ENCODE peak calls at places on chromosomes 7 and 10, in four cellular contexts. One of them, this sample, is unnamed.

GRCh38 chr10:101645659-101646058 is 49.3 kb downstream of the FBXW4 start:
- DNase-seq in BJ: no peak
- DNase-seq in endothelial cell of umbilical vein: no peak
- DNase-seq in stomach: no peak
- DNase-seq in this sample: no peak

GRCh38 chr7:35646289-35647033 is 48.5 kb downstream of the HERPUD2 start:
- DNase-seq in BJ: no peak
- DNase-seq in endothelial cell of umbilical vein: peak; percentile 34
- DNase-seq in stomach: no peak
- DNase-seq in this sample: no peak

GRCh38 chr7:47611045-47611511 is 29.2 kb upstream of the TNS3 start:
- DNase-seq in stomach: peak; percentile 82
- DNase-seq in endothelial cell of umbilical vein: no peak
- DNase-seq in BJ: no peak
- DNase-seq in this sample: no peak

GRCh38 chr10:77970869-77971803 is 44.6 kb upstream of the DLG5 start:
- DNase-seq in endothelial cell of umbilical vein: peak; percentile 66
- DNase-seq in stomach: peak; percentile 74
- DNase-seq in BJ: peak; percentile 93
- DNase-seq in this sample: no peak

GRCh38 chr10:63929826-63930467 is 408.7 kb downstream of the REEP3 start:
- DNase-seq in endothelial cell of umbilical vein: no peak
- DNase-seq in stomach: no peak
- DNase-seq in BJ: no peak
- DNase-seq in this sample: peak; percentile 7

GRCh38 chr10:78472542-78472890 is 438.9 kb downstream of the RPS24 start:
- DNase-seq in stomach: no peak
- DNase-seq in endothelial cell of umbilical vein: no peak
- DNase-seq in BJ: no peak
- DNase-seq in this sample: no peak

GRCh38 chr10:114400091-114400490 is 4.2 kb downstream of the AFAP1L2 start:
- DNase-seq in BJ: no peak
- DNase-seq in stomach: no peak
- DNase-seq in endothelial cell of umbilical vein: no peak
- DNase-seq in this sample: no peak

GRCh38 chr10:69552268-69552667 is 21.0 kb downstream of the NEUROG3 start:
- DNase-seq in stomach: no peak
- DNase-seq in BJ: no peak
- DNase-seq in endothelial cell of umbilical vein: no peak
- DNase-seq in this sample: no peak

GRCh38 chr10:11472158-11472753 is 139.2 kb downstream of the USP6NL start:
- DNase-seq in endothelial cell of umbilical vein: peak; percentile 40
- DNase-seq in stomach: peak; percentile 65
- DNase-seq in BJ: no peak
- DNase-seq in this sample: peak; percentile 74

GRCh38 chr7:74049997-74050798 is 22.2 kb downstream of the ELN start:
- DNase-seq in endothelial cell of umbilical vein: no peak
- DNase-seq in BJ: no peak
- DNase-seq in stomach: no peak
- DNase-seq in this sample: no peak

GRCh38 chr7:101882595-101883564 is 65.5 kb downstream of the CUX1 start:
- DNase-seq in BJ: peak; percentile 99
- DNase-seq in stomach: peak; percentile 88
- DNase-seq in endothelial cell of umbilical vein: peak; percentile 98
- DNase-seq in this sample: peak; percentile 74

GRCh38 chr7:27917774-27918314 is 177.9 kb downstream of the TAX1BP1 start:
- DNase-seq in stomach: no peak
- DNase-seq in BJ: no peak
- DNase-seq in endothelial cell of umbilical vein: peak; percentile 74
- DNase-seq in this sample: no peak

GRCh38 chr10:5944389-5945202 is 32.7 kb downstream of the IL15RA start:
- DNase-seq in BJ: peak; percentile 100
- DNase-seq in endothelial cell of umbilical vein: peak; percentile 99
- DNase-seq in stomach: peak; percentile 91
- DNase-seq in this sample: peak; percentile 69

GRCh38 chr7:156178857-156179256 is 366.6 kb upstream of the SHH start:
- DNase-seq in BJ: no peak
- DNase-seq in stomach: no peak
- DNase-seq in endothelial cell of umbilical vein: no peak
- DNase-seq in this sample: no peak

GRCh38 chr10:46057038-46057437 is 11.0 kb upstream of the MSMB start:
- DNase-seq in BJ: no peak
- DNase-seq in endothelial cell of umbilical vein: no peak
- DNase-seq in stomach: no peak
- DNase-seq in this sample: no peak

GRCh38 chr10:77692782-77693181 is 55.2 kb upstream of the KCNMA1 start:
- DNase-seq in endothelial cell of umbilical vein: no peak
- DNase-seq in BJ: no peak
- DNase-seq in stomach: no peak
- DNase-seq in this sample: no peak

GRCh38 chr7:21507627-21508343 is 35.1 kb upstream of the DNAH11 start:
- DNase-seq in endothelial cell of umbilical vein: peak; percentile 52
- DNase-seq in BJ: no peak
- DNase-seq in stomach: peak; percentile 51
- DNase-seq in this sample: peak; percentile 80

GRCh38 chr10:21668831-21669230 is 134.8 kb downstream of the MLLT10 start:
- DNase-seq in stomach: no peak
- DNase-seq in BJ: peak; percentile 15
- DNase-seq in endothelial cell of umbilical vein: no peak
- DNase-seq in this sample: no peak

GRCh38 chr10:64635906-64636305 is 1114.7 kb downstream of the REEP3 start:
- DNase-seq in BJ: no peak
- DNase-seq in endothelial cell of umbilical vein: no peak
- DNase-seq in stomach: no peak
- DNase-seq in this sample: no peak

GRCh38 chr10:68367121-68367520 is 34.4 kb upstream of the PBLD start:
- DNase-seq in stomach: no peak
- DNase-seq in BJ: no peak
- DNase-seq in endothelial cell of umbilical vein: no peak
- DNase-seq in this sample: no peak

GRCh38 chr10:69316313-69317059 is 38.2 kb downstream of the HK1 start:
- DNase-seq in endothelial cell of umbilical vein: peak; percentile 68
- DNase-seq in stomach: no peak
- DNase-seq in BJ: no peak
- DNase-seq in this sample: peak; percentile 18

GRCh38 chr7:134067164-134067563 is 60.0 kb upstream of the LRGUK start:
- DNase-seq in stomach: no peak
- DNase-seq in BJ: no peak
- DNase-seq in endothelial cell of umbilical vein: no peak
- DNase-seq in this sample: no peak

GRCh38 chr7:2635810-2636701 is 4.3 kb downstream of the TTYH3 start:
- DNase-seq in endothelial cell of umbilical vein: no peak
- DNase-seq in BJ: no peak
- DNase-seq in stomach: no peak
- DNase-seq in this sample: no peak

GRCh38 chr7:66950763-66951162 is 29.7 kb downstream of the TMEM248 start:
- DNase-seq in endothelial cell of umbilical vein: peak; percentile 7
- DNase-seq in stomach: no peak
- DNase-seq in BJ: no peak
- DNase-seq in this sample: no peak

GRCh38 chr10:117950408-117950807 is 96.3 kb downstream of the RAB11FIP2 start:
- DNase-seq in endothelial cell of umbilical vein: no peak
- DNase-seq in BJ: no peak
- DNase-seq in stomach: no peak
- DNase-seq in this sample: no peak

GRCh38 chr10:43793714-43794113 is 145.0 kb upstream of the ZNF32 start:
- DNase-seq in stomach: no peak
- DNase-seq in BJ: peak; percentile 31
- DNase-seq in endothelial cell of umbilical vein: no peak
- DNase-seq in this sample: no peak

GRCh38 chr7:157692156-157693011 is 355.6 kb downstream of the DNAJB6 start:
- DNase-seq in BJ: no peak
- DNase-seq in endothelial cell of umbilical vein: no peak
- DNase-seq in stomach: no peak
- DNase-seq in this sample: no peak

GRCh38 chr7:122380993-122381392 is 76.4 kb upstream of the FEZF1 start:
- DNase-seq in stomach: no peak
- DNase-seq in endothelial cell of umbilical vein: no peak
- DNase-seq in BJ: no peak
- DNase-seq in this sample: no peak

GRCh38 chr7:98653601-98654310 is 36.7 kb downstream of the NPTX2 start:
- DNase-seq in BJ: no peak
- DNase-seq in stomach: no peak
- DNase-seq in endothelial cell of umbilical vein: no peak
- DNase-seq in this sample: no peak

GRCh38 chr10:133324198-133324792 is 12.4 kb downstream of the CALY start:
- DNase-seq in stomach: peak; percentile 87
- DNase-seq in endothelial cell of umbilical vein: peak; percentile 22
- DNase-seq in BJ: no peak
- DNase-seq in this sample: peak; percentile 76

GRCh38 chr7:126185959-126186580 is 1066.7 kb downstream of the GRM8 start:
- DNase-seq in stomach: no peak
- DNase-seq in endothelial cell of umbilical vein: no peak
- DNase-seq in BJ: no peak
- DNase-seq in this sample: no peak
- TF ChIP-seq CTCF in stomach: no peak
- TF ChIP-seq CTCF in endothelial cell of umbilical vein: no peak
- TF ChIP-seq CTCF in BJ: no peak
- TF ChIP-seq CTCF in this sample: no peak

DNA sequence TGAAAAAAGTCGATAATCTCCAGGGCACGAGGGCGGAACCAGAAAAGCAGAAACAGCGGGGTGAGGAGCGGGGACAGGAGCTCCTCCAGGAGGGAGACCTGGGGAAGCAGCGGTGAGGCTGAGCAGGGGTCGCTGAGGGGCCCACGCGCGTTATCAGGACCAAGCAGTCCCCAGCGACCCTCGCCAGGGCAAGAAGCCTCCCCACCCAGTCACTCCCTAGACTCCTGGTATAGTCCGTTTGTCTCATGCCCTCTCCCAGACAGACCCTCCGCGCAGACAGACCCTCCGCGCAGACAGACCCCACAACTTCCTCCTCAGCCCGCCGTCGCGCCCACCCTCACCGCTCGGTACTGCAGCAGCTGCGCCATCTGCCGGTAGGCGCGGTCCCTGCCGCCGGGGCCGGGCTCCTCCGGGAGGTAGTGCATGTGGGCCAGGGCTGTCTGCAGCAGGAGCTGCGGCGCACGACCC is 6.3 kb downstream of the ATG9B start:
- DNase-seq in endothelial cell of umbilical vein: peak; percentile 58
- DNase-seq in stomach: peak; percentile 70
- DNase-seq in BJ: no peak
- DNase-seq in this sample: peak; percentile 64
- TF ChIP-seq CTCF in endothelial cell of umbilical vein: peak; percentile 99
- TF ChIP-seq CTCF in stomach: peak; percentile 93
- TF ChIP-seq CTCF in BJ: peak; percentile 98
- TF ChIP-seq CTCF in this sample: peak; percentile 78

GRCh38 chr10:82148764-82149163 is 273.8 kb downstream of the NRG3 start:
- DNase-seq in BJ: no peak
- DNase-seq in endothelial cell of umbilical vein: no peak
- DNase-seq in stomach: no peak
- DNase-seq in this sample: no peak

DNA sequence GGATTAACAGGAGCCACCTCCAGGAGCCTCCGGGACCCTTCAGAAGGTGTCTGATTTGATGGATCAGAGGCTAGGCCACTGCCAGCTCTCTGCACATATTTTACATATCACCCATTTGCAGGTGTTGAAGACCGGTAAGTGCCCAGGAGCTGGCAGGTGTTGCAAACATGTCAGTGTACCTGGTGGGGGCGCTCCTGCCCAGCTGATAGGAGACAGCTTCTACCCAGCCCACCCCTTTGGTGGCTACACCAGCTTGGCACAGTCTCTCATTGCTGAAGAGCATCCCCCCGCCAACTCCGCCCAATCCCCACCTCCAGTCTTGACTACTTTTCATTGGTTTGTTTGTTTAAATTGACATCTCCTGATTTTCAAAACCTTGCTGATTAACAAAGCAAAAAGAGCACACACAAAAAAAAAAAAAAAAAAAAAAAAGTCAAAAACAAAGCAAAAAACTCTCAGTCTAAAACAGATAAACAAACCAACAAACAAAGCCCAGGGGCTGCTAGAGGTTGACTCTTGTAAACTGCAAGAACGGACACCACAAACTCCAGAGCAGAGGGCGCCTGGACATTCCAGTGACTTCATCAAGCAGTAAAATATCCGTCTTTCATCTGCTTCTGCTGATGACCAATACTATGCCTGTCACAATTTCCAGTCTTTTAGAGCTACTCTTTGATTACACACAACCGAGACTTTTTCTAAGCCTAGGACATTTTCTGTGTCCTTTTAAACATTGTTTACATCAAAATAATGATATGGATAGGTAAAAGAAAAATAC is 275.3 kb downstream of the NRG3 start:
- DNase-seq in BJ: no peak
- DNase-seq in stomach: no peak
- DNase-seq in endothelial cell of umbilical vein: peak; percentile 25
- DNase-seq in this sample: peak; percentile 69
- TF ChIP-seq CTCF in BJ: peak; percentile 15
- TF ChIP-seq CTCF in stomach: no peak
- TF ChIP-seq CTCF in endothelial cell of umbilical vein: peak; percentile 38
- TF ChIP-seq CTCF in this sample: peak; percentile 65

GRCh38 chr10:29482591-29483421 is 152.0 kb downstream of the SVIL start:
- DNase-seq in stomach: no peak
- DNase-seq in BJ: no peak
- DNase-seq in endothelial cell of umbilical vein: no peak
- DNase-seq in this sample: no peak
- TF ChIP-seq CTCF in stomach: no peak
- TF ChIP-seq CTCF in BJ: no peak
- TF ChIP-seq CTCF in endothelial cell of umbilical vein: no peak
- TF ChIP-seq CTCF in this sample: no peak

This sample was measured in Calu3.